ENCODE peak calls at places on chromosomes 11 and 22, in eight cellular contexts. H, S, J, W, B, G, V and Y are unnamed samples.
A peak's percentile ranks its signal among the peaks of the same experiment; 100 is the strongest.

GRCh38 chr11:10648896-10649295 is 44.7 kb downstream of the IRAG1 start:
- DNase-seq in H (no peak), S (no peak), J (no peak), W (no peak), B (no peak), G (no peak), V (no peak), Y (no peak)

GRCh38 chr11:74011360-74012071 is 2.6 kb upstream of the UCP3 start:
- DNase-seq in H (no peak), S (peak; percentile 45), J (peak; percentile 29), W (no peak), B (no peak), G (no peak), V (no peak), Y (no peak)

GRCh38 chr11:125165111-125165663 is 636 bp downstream of the PKNOX2 start:
- DNase-seq in H (no peak), S (no peak), J (no peak), W (no peak), B (no peak), G (no peak), V (no peak), Y (no peak)

GRCh38 chr11:110432713-110433392 is 3.1 kb downstream of the FDX1 start:
- DNase-seq in H (no peak), S (no peak), J (no peak), W (no peak), B (no peak), G (no peak), V (no peak), Y (no peak)

GRCh38 chr11:124719534-124719933 is 20.2 kb upstream of the NRGN start:
- DNase-seq in H (no peak), S (no peak), J (no peak), W (no peak), B (no peak), G (no peak), V (no peak), Y (no peak)

GRCh38 chr11:10564692-10565318 is 3.7 kb downstream of the LYVE1 start:
- DNase-seq in H (no peak), S (no peak), J (no peak), W (no peak), B (no peak), G (no peak), V (no peak), Y (no peak)

GRCh38 chr11:2421996-2422395 is 21.4 kb downstream of the TSSC4 start:
- DNase-seq in H (no peak), S (no peak), J (no peak), W (no peak), B (no peak), G (no peak), V (no peak), Y (no peak)

GRCh38 chr11:68806931-68807844 is 34.5 kb downstream of the CPT1A start:
- DNase-seq in H (no peak), S (no peak), J (no peak), W (peak; percentile 41), B (no peak), G (no peak), V (no peak), Y (no peak)

GRCh38 chr11:19571906-19572305 is 140.7 kb upstream of the NAV2 start:
- DNase-seq in H (no peak), S (no peak), J (no peak), W (no peak), B (no peak), G (no peak), V (no peak), Y (no peak)

GRCh38 chr11:111026241-111026640 is 219.3 kb upstream of the POU2AF2 start:
- DNase-seq in H (no peak), S (no peak), J (no peak), W (no peak), B (no peak), G (no peak), V (no peak), Y (no peak)

GRCh38 chr11:91188484-91188883 is 965.6 kb upstream of the CHORDC1 start:
- DNase-seq in H (no peak), S (no peak), J (no peak), W (no peak), B (no peak), G (no peak), V (no peak), Y (no peak)

GRCh38 chr11:105071060-105071732 is 26.1 kb upstream of the CARD16 start:
- DNase-seq in H (no peak), S (no peak), J (no peak), W (no peak), B (peak; percentile 8), G (no peak), V (no peak), Y (no peak)

GRCh38 chr11:1837171-1838076 is 1.4 kb upstream of the TNNI2 start:
- DNase-seq in H (no peak), S (peak; percentile 81), J (peak; percentile 65), W (peak; percentile 91), B (peak; percentile 66), G (no peak), V (no peak), Y (no peak)

GRCh38 chr22:31556627-31557203 is 60.4 kb downstream of the SFI1 start:
- DNase-seq in H (peak; percentile 44), S (no peak), J (no peak), W (peak; percentile 7), B (no peak), G (no peak), V (no peak), Y (peak; percentile 76)

GRCh38 chr11:19842505-19842904 is 129.9 kb downstream of the NAV2 start:
- DNase-seq in H (no peak), S (no peak), J (no peak), W (no peak), B (no peak), G (no peak), V (no peak), Y (no peak)

GRCh38 chr11:67563354-67564114 is 20.1 kb upstream of the GSTP1 start:
- DNase-seq in H (no peak), S (no peak), J (no peak), W (no peak), B (no peak), G (peak; percentile 70), V (no peak), Y (peak; percentile 32)

GRCh38 chr22:44697423-44698179 is 4.4 kb upstream of the PRR5 start:
- DNase-seq in H (no peak), S (peak; percentile 85), J (peak; percentile 75), W (peak; percentile 65), B (peak; percentile 79), G (peak; percentile 76), V (peak; percentile 21), Y (peak; percentile 75)

GRCh38 chr11:66881927-66882452 is 25.1 kb downstream of the LRFN4 start:
- DNase-seq in H (peak; percentile 4), S (no peak), J (no peak), W (no peak), B (no peak), G (no peak), V (peak; percentile 53), Y (no peak)

GRCh38 chr11:124586247-124586860 is 16.6 kb downstream of the OR8A1 start:
- DNase-seq in H (peak; percentile 22), S (peak; percentile 7), J (peak; percentile 31), W (no peak), B (peak; percentile 6), G (peak; percentile 65), V (peak; percentile 18), Y (peak; percentile 31)

GRCh38 chr11:122103366-122103765 is 12.6 kb downstream of the BLID start:
- DNase-seq in H (no peak), S (no peak), J (no peak), W (no peak), B (no peak), G (no peak), V (no peak), Y (no peak)

GRCh38 chr22:46500201-46500600 is 37.2 kb downstream of the CELSR1 start:
- DNase-seq in H (no peak), S (no peak), J (no peak), W (no peak), B (no peak), G (no peak), V (no peak), Y (no peak)

GRCh38 chr22:46833228-46833627 is 70.8 kb downstream of the TBC1D22A start:
- DNase-seq in H (no peak), S (no peak), J (no peak), W (no peak), B (no peak), G (no peak), V (no peak), Y (no peak)

GRCh38 chr22:20885557-20886323 is 26.9 kb downstream of the SNAP29 start:
- DNase-seq in H (peak; percentile 68), S (peak; percentile 19), J (peak; percentile 7), W (peak; percentile 73), B (peak; percentile 7), G (peak; percentile 19), V (peak; percentile 33), Y (peak; percentile 86)

GRCh38 chr11:12157241-12157661 is 46.9 kb downstream of the MICAL2 start:
- DNase-seq in H (no peak), S (no peak), J (no peak), W (no peak), B (no peak), G (no peak), V (no peak), Y (no peak)

GRCh38 chr11:34050536-34050935 is 995 bp upstream of the CAPRIN1 start:
- DNase-seq in H (no peak), S (no peak), J (no peak), W (no peak), B (no peak), G (no peak), V (no peak), Y (peak; percentile 68)

GRCh38 chr11:103338621-103339484 is 229.6 kb downstream of the DYNC2H1 start:
- DNase-seq in H (peak; percentile 4), S (no peak), J (no peak), W (no peak), B (no peak), G (no peak), V (no peak), Y (no peak)

GRCh38 chr22:46149493-46149997 is 781 bp upstream of the PPARA start:
- DNase-seq in H (peak; percentile 42), S (peak; percentile 10), J (peak; percentile 9), W (peak; percentile 29), B (peak; percentile 7), G (peak; percentile 9), V (peak; percentile 61), Y (no peak)

GRCh38 chr22:45772726-45773125 is 101.1 kb downstream of the ATXN10 start:
- DNase-seq in H (no peak), S (no peak), J (no peak), W (no peak), B (no peak), G (no peak), V (no peak), Y (no peak)

GRCh38 chr11:59616396-59616982 is 915 bp upstream of the OSBP start:
- DNase-seq in H (no peak), S (peak; percentile 88), J (no peak), W (no peak), B (no peak), G (peak; percentile 9), V (no peak), Y (no peak)

GRCh38 chr11:119720311-119720710 is 8.7 kb downstream of the NECTIN1 start:
- DNase-seq in H (no peak), S (no peak), J (no peak), W (no peak), B (no peak), G (no peak), V (no peak), Y (no peak)

GRCh38 chr11:5580577-5580976 is at the start of gene OR52B6:
- DNase-seq in H (no peak), S (no peak), J (no peak), W (no peak), B (no peak), G (no peak), V (no peak), Y (no peak)